ENCODE peak calls at places on chromosomes 5 and 9, in eight cellular contexts. K, I, O, Y, L, W, M and R are unnamed samples.

GRCh38 chr5:57316798-57317327 is 143.0 kb downstream of the GPBP1 start:
- DNase-seq in L (peak; percentile 77), W (no peak), Y (peak; percentile 88), I (peak; percentile 17), K (no peak), M (no peak), O (no peak), R (no peak)

GRCh38 chr5:55577353-55578060 is 42.7 kb upstream of the PLPP1 start:
- DNase-seq in M (no peak), W (no peak), Y (peak; percentile 36), K (no peak), I (peak; percentile 39), L (peak; percentile 45), O (peak; percentile 80), R (peak; percentile 54)

GRCh38 chr9:128204858-128205257 is 1.7 kb downstream of the DNM1 start:
- DNase-seq in Y (no peak), K (no peak), O (no peak), L (no peak), W (no peak), M (no peak), I (no peak), R (no peak)

GRCh38 chr5:39399135-39400036 is 25.4 kb downstream of the DAB2 start:
- DNase-seq in M (peak; percentile 30), I (no peak), Y (peak; percentile 98), L (no peak), O (peak; percentile 39), K (no peak), W (peak; percentile 32), R (no peak)

GRCh38 chr9:4666042-4666699 is at the start of gene SPATA6L:
- DNase-seq in M (peak; percentile 11), L (peak; percentile 7), Y (peak; percentile 84), K (peak; percentile 81), W (no peak), O (peak; percentile 68), I (peak; percentile 73), R (peak; percentile 65)

GRCh38 chr5:155768342-155768741 is 558.6 kb upstream of the SGCD start:
- DNase-seq in K (no peak), I (no peak), M (no peak), Y (no peak), L (no peak), O (no peak), W (no peak), R (no peak)

GRCh38 chr9:125649315-125649714 is 57.7 kb downstream of the MAPKAP1 start:
- DNase-seq in Y (peak; percentile 97), M (no peak), K (no peak), I (no peak), W (peak; percentile 74), O (peak; percentile 18), L (no peak), R (no peak)

GRCh38 chr5:141869514-141869913 is 8.7 kb downstream of the PCDH1 start:
- DNase-seq in L (no peak), I (no peak), Y (peak; percentile 31), K (peak; percentile 88), O (no peak), W (no peak), M (no peak), R (no peak)

GRCh38 chr5:81140461-81140860 is 92.7 kb upstream of the CKMT2 start:
- DNase-seq in M (no peak), L (peak; percentile 34), O (peak; percentile 10), Y (no peak), I (no peak), K (no peak), W (no peak), R (no peak)

GRCh38 chr9:125564641-125565040 is 142.4 kb downstream of the MAPKAP1 start:
- DNase-seq in O (no peak), W (no peak), K (no peak), L (no peak), Y (no peak), I (no peak), M (no peak), R (no peak)

GRCh38 chr5:77420940-77421339 is 71.2 kb downstream of the WDR41 start:
- DNase-seq in Y (no peak), K (no peak), O (no peak), W (no peak), L (no peak), I (no peak), M (no peak), R (no peak)

GRCh38 chr5:10556331-10556807 is 7.5 kb upstream of the ANKRD33B start:
- DNase-seq in I (no peak), O (no peak), M (no peak), K (no peak), W (no peak), Y (peak; percentile 87), L (peak; percentile 8), R (no peak)
- H3K27ac ChIP-seq in I (no peak overlapping the region), O (no peak overlapping the region), M (no peak overlapping the region), K (no peak overlapping the region), W (no peak overlapping the region), Y (peak overlapping the region; percentile 70), L (peak overlapping the region; percentile 40), R (no peak overlapping the region)

GRCh38 chr9:69324549-69325401 is at the start of gene ENTREP1:
- DNase-seq in Y (peak; percentile 44), O (peak; percentile 64), I (peak; percentile 43), M (no peak), W (peak; percentile 24), K (peak; percentile 84), L (peak; percentile 53), R (peak; percentile 32)

GRCh38 chr9:69325409-69326212 is 596 bp downstream of the ENTREP1 start:
- DNase-seq in K (peak; percentile 59), Y (peak; percentile 32), M (no peak), W (no peak), O (peak; percentile 22), L (no peak), I (no peak), R (peak; percentile 67)

GRCh38 chr9:69319324-69320040 is 5.5 kb upstream of the ENTREP1 start:
- DNase-seq in W (no peak), L (no peak), I (no peak), M (no peak), O (no peak), K (no peak), Y (no peak), R (no peak)

GRCh38 chr9:69323886-69324285 is 1.1 kb upstream of the ENTREP1 start:
- DNase-seq in O (no peak), Y (no peak), W (no peak), M (no peak), I (no peak), K (no peak), L (no peak), R (no peak)

GRCh38 chr9:69322256-69322655 is 2.8 kb upstream of the ENTREP1 start:
- DNase-seq in M (no peak), Y (no peak), O (no peak), K (no peak), L (no peak), I (no peak), W (no peak), R (no peak)
- H3K4me3 ChIP-seq in M (no peak overlapping the region), Y (no peak overlapping the region), O (no peak overlapping the region), K (no peak overlapping the region), L (no peak overlapping the region), I (no peak overlapping the region), W (no peak overlapping the region), R (no peak overlapping the region)

GRCh38 chr5:88952344-88952743 is 69.4 kb upstream of the MEF2C start:
- DNase-seq in W (peak; percentile 1), M (no peak), L (peak; percentile 68), O (no peak), I (no peak), K (no peak), Y (peak; percentile 28), R (no peak)

GRCh38 chr5:88952996-88953643 is 70.1 kb upstream of the MEF2C start:
- DNase-seq in M (no peak), I (no peak), W (no peak), L (peak; percentile 34), O (no peak), K (no peak), Y (no peak), R (no peak)

GRCh38 chr5:88955403-88955802 is 72.4 kb upstream of the MEF2C start:
- DNase-seq in O (no peak), I (no peak), K (no peak), W (no peak), M (no peak), L (no peak), Y (no peak), R (no peak)

GRCh38 chr5:88956416-88956815 is 73.4 kb upstream of the MEF2C start:
- DNase-seq in Y (no peak), W (no peak), K (no peak), I (no peak), M (no peak), L (no peak), O (no peak), R (no peak)

GRCh38 chr5:88954511-88954910 is 71.5 kb upstream of the MEF2C start:
- DNase-seq in M (no peak), K (no peak), O (no peak), Y (peak; percentile 26), L (peak; percentile 70), I (no peak), W (no peak), R (no peak)
- H3K27ac ChIP-seq in M (no peak overlapping the region), K (no peak overlapping the region), O (no peak overlapping the region), Y (no peak overlapping the region), L (peak overlapping the region; percentile 61), I (no peak overlapping the region), W (no peak overlapping the region), R (no peak overlapping the region)

GRCh38 chr5:73450041-73450598 is 1.5 kb upstream of the FOXD1 start:
- DNase-seq in Y (peak; percentile 1), M (no peak), L (no peak), W (no peak), I (no peak), O (no peak), K (no peak), R (no peak)

GRCh38 chr5:73452215-73452614 is 3.6 kb upstream of the FOXD1 start:
- DNase-seq in O (no peak), K (no peak), Y (no peak), I (no peak), M (no peak), L (no peak), W (no peak), R (no peak)

GRCh38 chr5:73448451-73449136 is at the start of gene FOXD1:
- DNase-seq in W (peak; percentile 92), O (peak; percentile 45), I (peak; percentile 34), L (peak; percentile 92), M (peak; percentile 32), K (peak; percentile 92), Y (peak; percentile 99), R (peak; percentile 90)

GRCh38 chr5:73450672-73451217 is 2.2 kb upstream of the FOXD1 start:
- DNase-seq in M (no peak), Y (peak; percentile 67), L (no peak), K (no peak), I (no peak), W (no peak), O (no peak), R (no peak)

DNA sequence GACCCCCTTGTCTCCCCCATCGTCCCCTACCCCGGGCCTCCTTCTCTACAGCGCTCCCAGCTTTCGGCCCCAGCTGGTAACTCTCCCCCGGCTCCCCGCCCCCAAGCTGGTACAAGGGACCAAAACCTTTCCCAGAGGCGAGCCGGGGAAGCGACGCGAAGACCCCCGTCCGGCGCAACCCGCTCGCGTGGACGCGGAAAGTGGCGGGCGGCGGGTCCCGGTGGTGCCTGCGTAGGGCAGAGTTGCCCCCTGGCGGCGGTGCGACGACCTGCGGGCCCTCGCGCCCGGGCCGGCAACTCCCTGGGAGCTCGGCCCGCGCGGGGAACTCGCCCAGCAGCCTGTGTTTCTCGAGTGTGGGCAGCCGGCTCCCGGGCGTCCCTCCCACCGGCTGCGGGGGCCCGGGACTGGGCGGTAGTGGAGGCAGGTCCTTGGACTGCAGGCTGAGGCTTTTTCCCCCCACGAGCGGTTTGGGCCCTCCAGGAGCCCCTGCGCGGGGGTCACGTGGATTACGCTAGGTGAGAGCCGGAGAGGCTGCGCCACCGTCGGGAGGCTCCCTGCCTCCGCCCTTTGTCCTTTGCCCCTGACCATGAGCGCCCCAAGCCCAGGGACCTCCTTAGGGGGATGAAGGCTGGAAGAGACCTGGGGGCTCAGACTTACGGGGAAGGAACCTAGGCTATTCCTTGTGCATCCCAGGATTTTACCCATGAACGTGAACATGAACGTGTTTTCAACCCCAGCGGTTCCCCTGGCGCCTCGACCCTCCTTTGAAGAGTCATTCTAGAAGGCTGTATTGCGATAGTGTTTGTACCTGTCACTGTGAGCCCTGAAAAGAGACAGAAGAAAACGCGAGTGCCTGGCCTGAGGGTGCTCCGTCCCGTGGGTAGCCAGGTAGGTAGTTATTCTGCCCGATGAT is 2.9 kb upstream of the FOXD1 start:
- DNase-seq in Y (peak; percentile 88), W (no peak), I (peak; percentile 23), M (no peak), K (peak; percentile 86), O (peak; percentile 36), L (peak; percentile 47), R (peak; percentile 73)
- H3K4me3 ChIP-seq in Y (peak overlapping the region; percentile 72), W (peak overlapping the region; percentile 37), I (no peak overlapping the region), M (no peak overlapping the region), K (peak overlapping the region; percentile 35), O (no peak overlapping the region), L (peak overlapping the region; percentile 53), R (no peak overlapping the region)